ENCODE peak calls at places on chromosomes 12 and 14, in four cellular contexts. L, R, K and S are unnamed samples.
A peak's percentile ranks its signal among the peaks of the same experiment; 100 is the strongest.

GRCh38 chr12:54983536-54984102 is 943 bp downstream of the TESPA1 start:
- DNase-seq in K (no peak), L (no peak), R (no peak), S (no peak)

GRCh38 chr12:111728795-111729194 is 37.9 kb upstream of the ALDH2 start:
- DNase-seq in L (no peak), R (no peak), K (no peak), S (no peak)

GRCh38 chr14:32469388-32470160 is 140.5 kb downstream of the AKAP6 start:
- DNase-seq in R (no peak), L (no peak), K (peak; percentile 26), S (peak; percentile 5)

GRCh38 chr14:77086017-77086727 is 11.9 kb upstream of the CIPC start:
- DNase-seq in R (no peak), L (no peak), K (no peak), S (no peak)

GRCh38 chr12:49051777-49052438 is 8.7 kb downstream of the KMT2D start:
- DNase-seq in L (no peak), R (no peak), K (no peak), S (no peak)

GRCh38 chr12:849192-849527 is 96.8 kb downstream of the WNK1 start:
- DNase-seq in K (no peak), L (no peak), R (no peak), S (no peak)

GRCh38 chr14:100237735-100238418 is 1.1 kb upstream of the YY1 start:
- DNase-seq in K (no peak), R (peak; percentile 69), L (peak; percentile 73), S (no peak)

GRCh38 chr12:64950899-64951298 is 126.5 kb downstream of the TBC1D30 start:
- DNase-seq in K (no peak), L (no peak), R (no peak), S (no peak)

GRCh38 chr12:67798763-67799162 is 150.2 kb downstream of the DYRK2 start:
- DNase-seq in K (no peak), R (no peak), L (no peak), S (no peak)

GRCh38 chr12:127170271-127171180 is 1096.4 kb upstream of the TMEM132C start:
- DNase-seq in K (no peak), L (no peak), R (no peak), S (no peak)

GRCh38 chr12:91704446-91704845 is 441.2 kb downstream of the BTG1 start:
- DNase-seq in L (no peak), R (no peak), K (no peak), S (no peak)

GRCh38 chr14:40855343-40855742 is 751.3 kb upstream of the LRFN5 start:
- DNase-seq in K (no peak), R (no peak), L (no peak), S (no peak)

GRCh38 chr12:11981174-11981733 is 89.5 kb upstream of the BCL2L14 start:
- DNase-seq in R (no peak), L (no peak), K (no peak), S (no peak)

GRCh38 chr12:105928436-105928835 is 210.3 kb downstream of the NUAK1 start:
- DNase-seq in K (no peak), R (no peak), L (no peak), S (no peak)

GRCh38 chr14:101839236-101839635 is 77.7 kb downstream of the PPP2R5C start:
- DNase-seq in K (no peak), R (no peak), L (no peak), S (no peak)

GRCh38 chr12:105455250-105455649 is 124.8 kb downstream of the C12orf75 start:
- DNase-seq in K (no peak), L (no peak), R (no peak), S (no peak)

GRCh38 chr14:95303552-95303951 is 16.2 kb downstream of the CLMN start:
- DNase-seq in L (no peak), R (peak; percentile 68), K (no peak), S (no peak)

GRCh38 chr14:71454010-71454409 is 478.2 kb upstream of the RGS6 start:
- DNase-seq in R (no peak), L (no peak), K (no peak), S (no peak)

GRCh38 chr12:26011099-26011498 is 52.6 kb downstream of the RASSF8 start:
- DNase-seq in R (no peak), L (no peak), K (no peak), S (no peak)

GRCh38 chr14:43232261-43232660 is 1274.8 kb downstream of the FSCB start:
- DNase-seq in R (no peak), L (no peak), K (no peak), S (no peak)

GRCh38 chr12:89461190-89461589 is 63.4 kb downstream of the GALNT4 start:
- DNase-seq in L (no peak), K (no peak), R (no peak), S (no peak)

GRCh38 chr12:12035229-12035628 is 35.5 kb upstream of the BCL2L14 start:
- DNase-seq in L (no peak), R (no peak), K (no peak), S (no peak)

GRCh38 chr14:89801128-89801527 is 153.4 kb downstream of the EFCAB11 start:
- DNase-seq in R (no peak), K (no peak), L (no peak), S (no peak)

GRCh38 chr12:31220061-31220460 is 105.9 kb downstream of the SINHCAF start:
- DNase-seq in K (no peak), L (no peak), R (no peak), S (no peak)

GRCh38 chr12:132560831-132561783 is 49.3 kb downstream of the LRCOL1 start:
- DNase-seq in K (peak; percentile 75), R (peak; percentile 96), L (peak; percentile 86), S (peak; percentile 5)

DNA sequence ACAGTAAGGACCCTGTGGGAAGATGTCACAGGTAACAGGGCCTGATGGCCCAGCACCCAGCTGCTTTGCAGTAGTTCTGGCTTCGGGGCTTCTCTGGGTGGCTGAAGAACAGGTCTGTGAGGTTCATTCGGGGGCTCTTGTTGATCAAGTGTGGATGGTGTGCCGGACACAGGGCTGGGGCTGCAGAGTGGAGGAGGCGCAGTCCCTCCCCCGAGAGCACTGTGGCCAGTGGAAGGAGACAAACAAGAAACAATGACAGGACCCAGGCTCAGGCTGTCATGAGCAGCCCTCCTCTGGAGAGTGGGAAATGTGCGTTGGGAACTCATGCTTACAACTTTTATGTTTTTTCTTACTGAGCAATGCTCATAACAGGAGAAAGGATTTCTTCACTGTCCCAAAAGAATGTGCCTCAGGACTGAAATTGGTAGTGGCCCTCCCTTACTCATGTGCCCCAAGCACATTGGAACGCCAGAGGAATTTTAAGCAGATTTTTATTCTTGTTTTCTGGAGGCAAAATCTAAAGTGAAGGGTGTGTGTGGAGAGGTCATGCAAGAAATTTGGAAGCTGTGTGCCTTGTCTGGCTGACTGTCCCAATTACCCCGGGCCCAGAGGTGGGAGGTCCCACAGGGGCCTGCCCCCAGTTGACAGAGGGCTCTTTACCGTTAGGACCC is 233.8 kb downstream of the CACNA1C start:
- DNase-seq in L (no peak), R (no peak), K (no peak), S (no peak)
- TF ChIP-seq POLR2AphosphoS5 in L (no peak), R (no peak), K (no peak), S (no peak)

GRCh38 chr12:20492251-20492728 is 124.0 kb downstream of the PDE3A start:
- DNase-seq in L (peak; percentile 73), R (no peak), K (peak; percentile 67), S (peak; percentile 1)

GRCh38 chr12:20493924-20494323 is 125.6 kb downstream of the PDE3A start:
- DNase-seq in L (no peak), R (no peak), K (no peak), S (no peak)

GRCh38 chr12:20497707-20498106 is 129.4 kb downstream of the PDE3A start:
- DNase-seq in R (no peak), L (no peak), K (no peak), S (no peak)

GRCh38 chr12:20494803-20495202 is 126.5 kb downstream of the PDE3A start:
- DNase-seq in R (no peak), K (no peak), L (no peak), S (no peak)

GRCh38 chr12:20495997-20496396 is 127.7 kb downstream of the PDE3A start:
- DNase-seq in K (no peak), L (no peak), R (no peak), S (no peak)
- TF ChIP-seq REST in K (no peak), L (no peak), R (no peak), S (no peak)

GRCh38 chr12:4289334-4289878 is 15.8 kb downstream of the CCND2 start:
- DNase-seq in R (no peak), L (peak; percentile 75), K (no peak), S (no peak)
- TF ChIP-seq POLR2AphosphoS5 in R (no peak), L (no peak), K (no peak), S (no peak)

GRCh38 chr12:56749364-56749763 is 2.8 kb downstream of the PRIM1 start:
- DNase-seq in R (no peak), K (no peak), L (no peak), S (no peak)

GRCh38 chr12:56753566-56753965 is 1.4 kb upstream of the PRIM1 start:
- DNase-seq in R (no peak), K (no peak), L (no peak), S (no peak)

GRCh38 chr12:56749853-56750252 is 2.3 kb downstream of the PRIM1 start:
- DNase-seq in L (no peak), K (no peak), R (no peak), S (no peak)

DNA sequence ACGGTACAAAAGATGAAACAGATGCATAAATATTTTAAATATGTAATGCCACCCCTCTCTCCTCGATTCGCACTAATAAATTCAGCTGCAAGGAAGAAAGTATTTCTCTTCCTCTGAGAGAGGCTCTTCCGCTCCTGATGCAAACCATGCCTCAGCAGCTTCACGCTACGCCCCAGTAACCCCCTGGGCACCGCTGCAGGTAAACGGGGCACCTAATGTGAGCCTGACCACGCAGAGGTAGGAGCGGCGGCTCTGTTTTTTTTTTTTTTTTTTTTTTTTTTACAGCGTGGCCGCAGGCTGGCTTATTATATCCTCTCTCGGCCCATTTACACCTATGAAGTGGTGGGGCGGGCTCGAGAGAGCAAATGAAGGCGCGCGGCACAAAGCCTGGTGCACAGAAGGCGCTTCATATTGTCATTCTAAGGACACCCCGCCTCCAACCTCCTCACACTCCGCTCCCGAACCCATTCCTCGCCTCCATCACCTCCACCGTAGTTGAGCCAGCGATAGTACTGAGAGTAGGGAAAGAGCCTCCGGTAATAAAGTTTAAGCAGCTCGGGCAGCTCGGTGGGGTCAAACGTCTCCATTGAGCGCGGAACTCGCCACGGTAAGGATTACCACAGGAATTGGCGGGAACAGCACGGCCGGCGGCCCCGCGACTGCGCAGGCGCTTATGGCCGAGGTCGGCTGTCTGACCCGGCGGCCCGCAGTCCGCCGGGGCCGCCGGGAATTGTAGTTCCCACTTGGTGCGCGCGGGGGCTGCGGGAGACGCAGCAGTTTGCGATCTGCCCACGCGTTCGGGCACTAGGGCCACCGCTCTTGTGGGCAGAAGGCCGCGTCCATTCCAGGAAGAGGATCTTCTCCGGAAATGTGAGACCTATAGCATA is at the start of gene PRIM1:
- DNase-seq in R (peak; percentile 96), K (peak; percentile 67), L (peak; percentile 91), S (peak; percentile 53)
- TF ChIP-seq REST in R (no peak), K (no peak), L (peak; percentile 57), S (no peak)

DNA sequence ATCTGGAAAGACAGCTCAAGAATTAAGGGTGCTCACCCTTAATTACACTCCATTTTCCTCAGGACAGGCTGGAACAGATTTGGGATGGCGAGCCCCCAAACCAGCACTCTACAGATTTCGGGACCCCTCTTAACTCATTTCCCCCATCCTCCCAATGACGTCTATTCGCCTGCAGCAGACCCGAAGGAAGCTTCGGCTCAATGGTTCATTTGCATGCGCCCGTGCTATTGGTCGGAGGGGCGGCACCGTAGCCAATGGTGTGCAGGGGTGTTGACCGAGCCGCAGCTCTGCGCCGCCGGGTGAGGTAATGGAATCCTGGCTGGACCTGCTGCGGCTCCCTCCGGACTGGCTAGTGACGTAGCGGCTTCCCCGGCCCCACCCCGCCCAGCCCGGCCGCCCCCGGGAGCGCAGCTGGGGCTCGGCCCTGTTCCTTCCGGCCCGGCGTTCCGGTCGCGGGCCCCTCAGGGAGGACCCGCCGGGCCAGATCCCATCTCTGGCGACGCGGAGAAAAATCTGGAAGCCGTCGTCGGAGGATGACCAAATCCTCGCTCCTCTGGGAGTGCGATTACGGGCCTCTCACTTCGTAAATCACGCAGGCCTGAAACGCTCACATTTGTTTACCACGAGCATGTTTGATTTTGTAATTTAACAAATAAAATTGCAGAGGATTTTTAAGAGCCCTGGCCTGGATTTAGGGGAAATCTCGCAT is 18.3 kb upstream of the NR4A1 start:
- DNase-seq in R (peak; percentile 96), K (peak; percentile 89), L (peak; percentile 94), S (peak; percentile 60)
- TF ChIP-seq POLR2AphosphoS5 in R (no peak), K (peak; percentile 45), L (no peak), S (no peak)